ENCODE peak calls at places on chromosomes 16 and 17, in seven cellular contexts. One of them, this sample, is unnamed.

GRCh38 chr16:73176577-73177013 is 128.7 kb upstream of the ZFHX3 start:
- DNase-seq in AG10803: peak
- DNase-seq in neural crest cell: no peak
- DNase-seq in CD4-positive, alpha-beta T cell: no peak
- DNase-seq in omental fat pad: no peak
- DNase-seq in psoas muscle: no peak
- DNase-seq in activated B cell treated with CpG ODN at 0.5 μM for 24 hours: no peak
- DNase-seq in this sample: no peak

GRCh38 chr17:81036128-81036891 is 1.4 kb downstream of the BAIAP2 start:
- DNase-seq in CD4-positive, alpha-beta T cell: no peak
- DNase-seq in omental fat pad: no peak
- DNase-seq in neural crest cell: no peak
- DNase-seq in AG10803: no peak
- DNase-seq in activated B cell treated with CpG ODN at 0.5 μM for 24 hours: no peak
- DNase-seq in psoas muscle: no peak
- DNase-seq in this sample: no peak

GRCh38 chr17:59620518-59621259 is 994 bp downstream of the CLTC start:
- DNase-seq in CD4-positive, alpha-beta T cell: peak
- DNase-seq in AG10803: peak
- DNase-seq in omental fat pad: no peak
- DNase-seq in neural crest cell: peak
- DNase-seq in psoas muscle: peak
- DNase-seq in activated B cell treated with CpG ODN at 0.5 μM for 24 hours: no peak
- DNase-seq in this sample: no peak

GRCh38 chr17:2566056-2566455 is 27.4 kb upstream of the PAFAH1B1 start:
- DNase-seq in AG10803: no peak
- DNase-seq in CD4-positive, alpha-beta T cell: no peak
- DNase-seq in neural crest cell: no peak
- DNase-seq in activated B cell treated with CpG ODN at 0.5 μM for 24 hours: no peak
- DNase-seq in psoas muscle: no peak
- DNase-seq in omental fat pad: no peak
- DNase-seq in this sample: no peak

GRCh38 chr16:8720080-8720966 is 45.9 kb downstream of the ABAT start:
- DNase-seq in CD4-positive, alpha-beta T cell: no peak
- DNase-seq in psoas muscle: no peak
- DNase-seq in omental fat pad: no peak
- DNase-seq in AG10803: no peak
- DNase-seq in activated B cell treated with CpG ODN at 0.5 μM for 24 hours: no peak
- DNase-seq in neural crest cell: peak
- DNase-seq in this sample: no peak

GRCh38 chr16:27386674-27387073 is 15.3 kb upstream of the IL21R start:
- DNase-seq in activated B cell treated with CpG ODN at 0.5 μM for 24 hours: no peak
- DNase-seq in AG10803: no peak
- DNase-seq in CD4-positive, alpha-beta T cell: no peak
- DNase-seq in psoas muscle: no peak
- DNase-seq in omental fat pad: no peak
- DNase-seq in neural crest cell: no peak
- DNase-seq in this sample: no peak

GRCh38 chr16:4426021-4426684 is 485 bp downstream of the DNAJA3 start:
- DNase-seq in CD4-positive, alpha-beta T cell: no peak
- DNase-seq in activated B cell treated with CpG ODN at 0.5 μM for 24 hours: no peak
- DNase-seq in neural crest cell: no peak
- DNase-seq in omental fat pad: no peak
- DNase-seq in psoas muscle: no peak
- DNase-seq in AG10803: no peak
- DNase-seq in this sample: no peak

GRCh38 chr17:49315551-49315951 is 46.5 kb downstream of the ZNF652 start:
- DNase-seq in CD4-positive, alpha-beta T cell: peak
- DNase-seq in omental fat pad: peak
- DNase-seq in activated B cell treated with CpG ODN at 0.5 μM for 24 hours: peak
- DNase-seq in psoas muscle: peak
- DNase-seq in AG10803: peak
- DNase-seq in neural crest cell: peak
- DNase-seq in this sample: no peak

GRCh38 chr17:30476726-30477082 is 504 bp upstream of the GOSR1 start:
- DNase-seq in CD4-positive, alpha-beta T cell: no peak
- DNase-seq in neural crest cell: no peak
- DNase-seq in activated B cell treated with CpG ODN at 0.5 μM for 24 hours: peak
- DNase-seq in psoas muscle: no peak
- DNase-seq in AG10803: peak
- DNase-seq in omental fat pad: no peak
- DNase-seq in this sample: no peak

DNA sequence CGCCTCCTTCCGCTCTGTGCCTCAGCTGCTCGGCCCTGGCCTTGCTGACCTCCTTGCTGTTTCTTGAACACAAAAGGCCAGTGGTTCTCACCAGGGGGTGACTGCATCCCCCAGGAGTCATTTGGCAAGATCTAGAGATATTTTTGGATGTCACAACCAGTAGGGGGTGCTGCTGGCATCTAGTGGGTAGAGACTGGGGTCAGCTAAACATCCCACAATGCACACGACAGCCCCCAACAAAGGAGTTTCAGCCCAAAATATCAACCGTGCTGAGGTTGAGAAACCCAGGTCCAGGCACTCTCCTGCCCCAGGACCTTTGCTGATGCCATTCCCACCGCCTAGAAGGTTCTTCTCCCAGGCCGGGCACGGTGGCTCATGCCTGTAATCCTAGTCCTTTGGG is 39.7 kb downstream of the ABCC6 start:
- DNase-seq in activated B cell treated with CpG ODN at 0.5 μM for 24 hours: no peak
- DNase-seq in AG10803: no peak
- DNase-seq in neural crest cell: peak
- DNase-seq in omental fat pad: no peak
- DNase-seq in CD4-positive, alpha-beta T cell: no peak
- DNase-seq in psoas muscle: no peak
- DNase-seq in this sample: no peak
- TF ChIP-seq CTCF in activated B cell treated with CpG ODN at 0.5 μM for 24 hours: no peak
- TF ChIP-seq CTCF in AG10803: peak
- TF ChIP-seq CTCF in neural crest cell: peak
- TF ChIP-seq CTCF in omental fat pad: no peak
- TF ChIP-seq CTCF in CD4-positive, alpha-beta T cell: no peak
- TF ChIP-seq CTCF in psoas muscle: no peak
- TF ChIP-seq CTCF in this sample: peak

DNA sequence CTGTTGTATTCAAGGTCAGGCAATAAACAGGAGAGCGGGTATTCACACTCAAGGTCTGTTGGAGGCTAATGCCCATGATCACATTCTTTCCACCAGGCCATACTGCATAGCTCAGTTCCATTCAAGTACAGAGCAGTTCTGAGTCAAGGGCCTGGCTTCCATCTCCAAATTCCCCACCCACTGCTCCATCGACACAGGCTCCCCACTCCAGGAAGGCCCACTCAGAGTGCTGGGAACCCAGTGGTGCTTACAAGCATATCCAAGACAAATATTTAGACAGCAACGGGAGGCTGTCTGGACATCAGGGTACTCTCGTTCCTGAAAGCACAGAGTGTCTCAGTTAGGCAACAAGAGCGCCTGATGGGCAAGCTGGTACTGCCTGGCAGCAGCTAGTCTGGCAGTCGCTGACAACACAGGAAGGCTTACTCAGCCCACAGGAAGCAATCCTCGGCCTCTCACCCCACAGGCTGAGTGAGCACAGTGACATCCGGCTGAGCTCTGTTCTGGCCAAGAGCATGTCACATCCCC is 40.9 kb downstream of the RFFL start:
- DNase-seq in omental fat pad: peak
- DNase-seq in CD4-positive, alpha-beta T cell: peak
- DNase-seq in neural crest cell: no peak
- DNase-seq in psoas muscle: peak
- DNase-seq in activated B cell treated with CpG ODN at 0.5 μM for 24 hours: peak
- DNase-seq in AG10803: peak
- DNase-seq in this sample: no peak
- TF ChIP-seq CTCF in omental fat pad: no peak
- TF ChIP-seq CTCF in CD4-positive, alpha-beta T cell: no peak
- TF ChIP-seq CTCF in neural crest cell: no peak
- TF ChIP-seq CTCF in psoas muscle: no peak
- TF ChIP-seq CTCF in activated B cell treated with CpG ODN at 0.5 μM for 24 hours: no peak
- TF ChIP-seq CTCF in AG10803: peak
- TF ChIP-seq CTCF in this sample: no peak

GRCh38 chr17:74960739-74961342 is 11.7 kb downstream of the HID1 start:
- DNase-seq in neural crest cell: peak
- DNase-seq in omental fat pad: no peak
- DNase-seq in AG10803: peak
- DNase-seq in psoas muscle: no peak
- DNase-seq in activated B cell treated with CpG ODN at 0.5 μM for 24 hours: peak
- DNase-seq in CD4-positive, alpha-beta T cell: no peak
- DNase-seq in this sample: no peak
- TF ChIP-seq CTCF in neural crest cell: peak
- TF ChIP-seq CTCF in omental fat pad: no peak
- TF ChIP-seq CTCF in AG10803: peak
- TF ChIP-seq CTCF in psoas muscle: peak
- TF ChIP-seq CTCF in activated B cell treated with CpG ODN at 0.5 μM for 24 hours: no peak
- TF ChIP-seq CTCF in CD4-positive, alpha-beta T cell: no peak
- TF ChIP-seq CTCF in this sample: peak

GRCh38 chr17:50805486-50805885 is 29.9 kb upstream of the WFIKKN2 start:
- DNase-seq in psoas muscle: no peak
- DNase-seq in CD4-positive, alpha-beta T cell: no peak
- DNase-seq in AG10803: no peak
- DNase-seq in activated B cell treated with CpG ODN at 0.5 μM for 24 hours: no peak
- DNase-seq in omental fat pad: no peak
- DNase-seq in neural crest cell: no peak
- DNase-seq in this sample: no peak

GRCh38 chr17:50808413-50808812 is 27.0 kb upstream of the WFIKKN2 start:
- DNase-seq in AG10803: no peak
- DNase-seq in neural crest cell: no peak
- DNase-seq in activated B cell treated with CpG ODN at 0.5 μM for 24 hours: no peak
- DNase-seq in psoas muscle: no peak
- DNase-seq in CD4-positive, alpha-beta T cell: no peak
- DNase-seq in omental fat pad: no peak
- DNase-seq in this sample: no peak

GRCh38 chr17:50807014-50807413 is 28.4 kb upstream of the WFIKKN2 start:
- DNase-seq in CD4-positive, alpha-beta T cell: no peak
- DNase-seq in omental fat pad: no peak
- DNase-seq in neural crest cell: no peak
- DNase-seq in activated B cell treated with CpG ODN at 0.5 μM for 24 hours: no peak
- DNase-seq in AG10803: no peak
- DNase-seq in psoas muscle: no peak
- DNase-seq in this sample: no peak

GRCh38 chr17:50807675-50808074 is 27.7 kb upstream of the WFIKKN2 start:
- DNase-seq in neural crest cell: no peak
- DNase-seq in activated B cell treated with CpG ODN at 0.5 μM for 24 hours: no peak
- DNase-seq in omental fat pad: no peak
- DNase-seq in psoas muscle: no peak
- DNase-seq in AG10803: no peak
- DNase-seq in CD4-positive, alpha-beta T cell: no peak
- DNase-seq in this sample: no peak

DNA sequence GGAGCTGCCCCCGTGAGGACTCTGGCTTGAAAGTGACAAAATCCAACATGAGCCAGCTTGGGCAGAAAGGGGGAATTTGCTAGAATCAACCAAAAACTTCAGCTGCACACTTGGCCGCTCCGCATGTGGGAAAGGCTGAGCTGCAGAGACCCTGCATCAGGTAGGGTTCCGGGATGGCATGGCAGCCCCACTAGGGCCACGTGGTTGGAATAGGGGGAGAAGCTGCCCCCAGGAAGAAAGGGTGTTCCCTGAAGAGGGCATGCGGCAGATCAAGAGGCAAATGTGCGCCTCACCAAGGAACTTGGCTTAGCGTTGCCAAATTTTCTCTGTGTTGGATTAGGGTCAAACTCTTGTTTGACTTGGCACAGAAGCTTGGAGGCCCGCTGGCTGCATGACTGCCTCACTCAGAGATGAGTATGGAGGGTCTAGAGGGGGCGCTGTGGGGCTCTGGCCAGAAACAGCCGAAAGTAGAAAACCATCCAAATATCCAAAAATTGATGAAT is 29.2 kb upstream of the WFIKKN2 start:
- DNase-seq in omental fat pad: no peak
- DNase-seq in AG10803: no peak
- DNase-seq in neural crest cell: no peak
- DNase-seq in CD4-positive, alpha-beta T cell: no peak
- DNase-seq in activated B cell treated with CpG ODN at 0.5 μM for 24 hours: no peak
- DNase-seq in psoas muscle: no peak
- DNase-seq in this sample: no peak
- TF ChIP-seq CTCF in omental fat pad: no peak
- TF ChIP-seq CTCF in AG10803: no peak
- TF ChIP-seq CTCF in neural crest cell: no peak
- TF ChIP-seq CTCF in CD4-positive, alpha-beta T cell: no peak
- TF ChIP-seq CTCF in activated B cell treated with CpG ODN at 0.5 μM for 24 hours: no peak
- TF ChIP-seq CTCF in psoas muscle: no peak
- TF ChIP-seq CTCF in this sample: peak

GRCh38 chr17:29080323-29080722 is 37.4 kb downstream of the PIPOX start:
- DNase-seq in omental fat pad: no peak
- DNase-seq in CD4-positive, alpha-beta T cell: no peak
- DNase-seq in neural crest cell: no peak
- DNase-seq in AG10803: no peak
- DNase-seq in psoas muscle: no peak
- DNase-seq in activated B cell treated with CpG ODN at 0.5 μM for 24 hours: no peak
- DNase-seq in this sample: no peak

GRCh38 chr17:29077320-29077719 is 34.4 kb downstream of the PIPOX start:
- DNase-seq in neural crest cell: no peak
- DNase-seq in omental fat pad: no peak
- DNase-seq in CD4-positive, alpha-beta T cell: no peak
- DNase-seq in AG10803: no peak
- DNase-seq in activated B cell treated with CpG ODN at 0.5 μM for 24 hours: no peak
- DNase-seq in psoas muscle: no peak
- DNase-seq in this sample: no peak

GRCh38 chr17:29078183-29079045 is 35.5 kb downstream of the PIPOX start:
- DNase-seq in psoas muscle: no peak
- DNase-seq in activated B cell treated with CpG ODN at 0.5 μM for 24 hours: no peak
- DNase-seq in neural crest cell: no peak
- DNase-seq in AG10803: peak
- DNase-seq in CD4-positive, alpha-beta T cell: no peak
- DNase-seq in omental fat pad: no peak
- DNase-seq in this sample: no peak

GRCh38 chr17:29079433-29079832 is 36.5 kb downstream of the PIPOX start:
- DNase-seq in omental fat pad: no peak
- DNase-seq in CD4-positive, alpha-beta T cell: no peak
- DNase-seq in psoas muscle: no peak
- DNase-seq in AG10803: no peak
- DNase-seq in neural crest cell: no peak
- DNase-seq in activated B cell treated with CpG ODN at 0.5 μM for 24 hours: no peak
- DNase-seq in this sample: no peak

GRCh38 chr17:29079887-29080286 is 36.9 kb downstream of the PIPOX start:
- DNase-seq in psoas muscle: no peak
- DNase-seq in activated B cell treated with CpG ODN at 0.5 μM for 24 hours: no peak
- DNase-seq in omental fat pad: no peak
- DNase-seq in neural crest cell: no peak
- DNase-seq in AG10803: no peak
- DNase-seq in CD4-positive, alpha-beta T cell: no peak
- DNase-seq in this sample: no peak
- TF ChIP-seq CTCF in psoas muscle: no peak
- TF ChIP-seq CTCF in activated B cell treated with CpG ODN at 0.5 μM for 24 hours: no peak
- TF ChIP-seq CTCF in omental fat pad: no peak
- TF ChIP-seq CTCF in neural crest cell: no peak
- TF ChIP-seq CTCF in AG10803: no peak
- TF ChIP-seq CTCF in CD4-positive, alpha-beta T cell: no peak
- TF ChIP-seq CTCF in this sample: no peak

GRCh38 chr16:25707553-25707952 is 15.8 kb downstream of the HS3ST4 start:
- DNase-seq in omental fat pad: no peak
- DNase-seq in CD4-positive, alpha-beta T cell: no peak
- DNase-seq in psoas muscle: no peak
- DNase-seq in activated B cell treated with CpG ODN at 0.5 μM for 24 hours: no peak
- DNase-seq in neural crest cell: no peak
- DNase-seq in AG10803: no peak
- DNase-seq in this sample: no peak

GRCh38 chr16:25713785-25714570 is 22.2 kb downstream of the HS3ST4 start:
- DNase-seq in CD4-positive, alpha-beta T cell: no peak
- DNase-seq in omental fat pad: no peak
- DNase-seq in AG10803: no peak
- DNase-seq in neural crest cell: no peak
- DNase-seq in activated B cell treated with CpG ODN at 0.5 μM for 24 hours: no peak
- DNase-seq in psoas muscle: no peak
- DNase-seq in this sample: peak

GRCh38 chr16:25709182-25709581 is 17.4 kb downstream of the HS3ST4 start:
- DNase-seq in psoas muscle: no peak
- DNase-seq in activated B cell treated with CpG ODN at 0.5 μM for 24 hours: no peak
- DNase-seq in CD4-positive, alpha-beta T cell: no peak
- DNase-seq in neural crest cell: no peak
- DNase-seq in AG10803: no peak
- DNase-seq in omental fat pad: no peak
- DNase-seq in this sample: no peak

GRCh38 chr16:25707982-25708583 is 16.3 kb downstream of the HS3ST4 start:
- DNase-seq in activated B cell treated with CpG ODN at 0.5 μM for 24 hours: no peak
- DNase-seq in CD4-positive, alpha-beta T cell: no peak
- DNase-seq in neural crest cell: no peak
- DNase-seq in AG10803: no peak
- DNase-seq in omental fat pad: no peak
- DNase-seq in psoas muscle: no peak
- DNase-seq in this sample: no peak
- TF ChIP-seq CTCF in activated B cell treated with CpG ODN at 0.5 μM for 24 hours: no peak
- TF ChIP-seq CTCF in CD4-positive, alpha-beta T cell: peak
- TF ChIP-seq CTCF in neural crest cell: peak
- TF ChIP-seq CTCF in AG10803: peak
- TF ChIP-seq CTCF in omental fat pad: no peak
- TF ChIP-seq CTCF in psoas muscle: no peak
- TF ChIP-seq CTCF in this sample: peak

This sample was measured in D721Med.